ENCODE peak calls at places on chromosomes 7 and 10, in seven cellular contexts. P is fibroblast of mammary gland, Q is MV-4-11, H is mesenchymal stem cell, Y is stomach, D is kidney tubule cell, U is cardiac fibroblast. X is an unnamed sample.

GRCh38 chr7:29281782-29282541 is 87.4 kb downstream of the CHN2 start:
- DNase-seq in P (peak; percentile 82), Q (no peak), H (peak; percentile 97), Y (no peak), D (peak; percentile 13), U (peak; percentile 60), X (no peak)

GRCh38 chr7:148121426-148121825 is 469.1 kb upstream of the C7orf33 start:
- DNase-seq in P (no peak), Q (no peak), H (no peak), Y (no peak), D (peak; percentile 91), U (no peak), X (no peak)

GRCh38 chr7:135923700-135924261 is 53.4 kb downstream of the MTPN start:
- DNase-seq in P (peak; percentile 97), Q (peak; percentile 10), H (peak; percentile 86), Y (no peak), D (peak; percentile 97), U (peak; percentile 99), X (peak; percentile 22)

GRCh38 chr7:5064391-5065106 is 18.9 kb downstream of the RBAK start:
- DNase-seq in P (peak; percentile 32), Q (no peak), H (peak; percentile 19), Y (no peak), D (no peak), U (peak; percentile 35), X (peak; percentile 32)

GRCh38 chr7:103445228-103446020 is 583 bp downstream of the SLC26A5 start:
- DNase-seq in P (no peak), Q (peak; percentile 3), H (peak; percentile 1), Y (no peak), D (peak; percentile 13), U (peak; percentile 6), X (no peak)

GRCh38 chr7:28272461-28272877 is 91.9 kb upstream of the JAZF1 start:
- DNase-seq in P (peak; percentile 69), Q (peak; percentile 16), H (peak; percentile 56), Y (peak; percentile 28), D (peak; percentile 27), U (peak; percentile 72), X (peak; percentile 77)

GRCh38 chr10:5549462-5550249 is 24.9 kb downstream of the CALML3 start:
- DNase-seq in P (no peak), Q (peak; percentile 36), H (no peak), Y (no peak), D (no peak), U (no peak), X (no peak)

GRCh38 chr10:132020456-132020855 is 38.7 kb upstream of the BNIP3 start:
- DNase-seq in P (no peak), Q (no peak), H (no peak), Y (no peak), D (no peak), U (no peak), X (no peak)

GRCh38 chr7:151409555-151410404 is at the start of gene WDR86:
- DNase-seq in P (no peak), Q (no peak), H (no peak), Y (no peak), D (no peak), U (no peak), X (no peak)

GRCh38 chr7:107392811-107393210 is 77.0 kb upstream of the GPR22 start:
- DNase-seq in P (no peak), Q (no peak), H (no peak), Y (no peak), D (no peak), U (no peak), X (no peak)

GRCh38 chr10:34430685-34431084 is 384.4 kb downstream of the PARD3 start:
- DNase-seq in P (no peak), Q (peak; percentile 87), H (no peak), Y (no peak), D (no peak), U (peak; percentile 19), X (no peak)

GRCh38 chr10:43170491-43170890 is 32.2 kb downstream of the CSGALNACT2 start:
- DNase-seq in P (peak; percentile 26), Q (no peak), H (peak; percentile 24), Y (no peak), D (peak; percentile 21), U (no peak), X (no peak)

GRCh38 chr10:71747039-71747807 is 26.1 kb downstream of the VSIR start:
- DNase-seq in P (no peak), Q (peak; percentile 88), H (no peak), Y (no peak), D (no peak), U (no peak), X (peak; percentile 87)

GRCh38 chr7:142498364-142498763 is 240.5 kb upstream of the PRSS58 start:
- DNase-seq in P (no peak), Q (no peak), H (peak; percentile 19), Y (no peak), D (no peak), U (peak; percentile 32), X (no peak)

GRCh38 chr10:51422311-51423120 is 276.9 kb downstream of the CSTF2T start:
- DNase-seq in P (peak; percentile 73), Q (no peak), H (peak; percentile 66), Y (peak; percentile 67), D (peak; percentile 51), U (peak; percentile 80), X (peak; percentile 72)

GRCh38 chr7:43637114-43637806 is 54.4 kb downstream of the STK17A start:
- DNase-seq in P (peak; percentile 58), Q (no peak), H (peak; percentile 62), Y (no peak), D (peak; percentile 66), U (peak; percentile 48), X (no peak)

GRCh38 chr7:36474283-36475010 is 84.8 kb downstream of the ANLN start:
- DNase-seq in P (peak; percentile 29), Q (peak; percentile 63), H (no peak), Y (no peak), D (no peak), U (peak; percentile 54), X (no peak)

GRCh38 chr10:80599424-80599847 is 61.7 kb downstream of the SH2D4B start:
- DNase-seq in P (peak; percentile 53), Q (peak; percentile 72), H (peak; percentile 50), Y (no peak), D (peak; percentile 50), U (peak; percentile 67), X (peak; percentile 63)

GRCh38 chr10:113216068-113216467 is 266.0 kb downstream of the TCF7L2 start:
- DNase-seq in P (no peak), Q (peak; percentile 18), H (no peak), Y (no peak), D (peak; percentile 30), U (no peak), X (no peak)

GRCh38 chr7:155154586-155154985 is 84.5 kb downstream of the HTR5A start:
- DNase-seq in P (no peak), Q (no peak), H (no peak), Y (no peak), D (no peak), U (no peak), X (no peak)

GRCh38 chr10:93600861-93601773 is at the start of gene RBP4:
- DNase-seq in P (peak; percentile 34), Q (no peak), H (peak; percentile 37), Y (no peak), D (peak; percentile 11), U (peak; percentile 38), X (no peak)

GRCh38 chr7:458511-459245 is 61.0 kb downstream of the PDGFA start:
- DNase-seq in P (no peak), Q (no peak), H (no peak), Y (no peak), D (no peak), U (no peak), X (no peak)

GRCh38 chr10:49444349-49444748 is 48.5 kb upstream of the DRGX start:
- DNase-seq in P (no peak), Q (no peak), H (no peak), Y (no peak), D (no peak), U (no peak), X (no peak)

GRCh38 chr7:135326636-135327280 is 93.1 kb downstream of the STRA8 start:
- DNase-seq in P (peak; percentile 23), Q (no peak), H (no peak), Y (no peak), D (peak; percentile 80), U (peak; percentile 46), X (no peak)

X was measured in erythroblast.